ENCODE peak calls at places on chromosomes 12 and 14, in four cellular contexts. Q, L, J and Y are unnamed samples.

GRCh38 chr14:69043598-69044267 is 64.6 kb upstream of the ACTN1 start:
- DNase-seq in Q (no peak), L (peak; percentile 51), J (peak; percentile 71), Y (peak; percentile 72)

GRCh38 chr14:71918955-71919354 is 13.3 kb upstream of the RGS6 start:
- DNase-seq in Q (no peak), L (no peak), J (no peak), Y (no peak)

GRCh38 chr12:30964896-30965612 is 38.5 kb downstream of the TSPAN11 start:
- DNase-seq in Q (no peak), L (no peak), J (no peak), Y (no peak)

GRCh38 chr12:82522285-82522684 is 164.0 kb downstream of the METTL25 start:
- DNase-seq in Q (no peak), L (no peak), J (no peak), Y (no peak)

GRCh38 chr12:26642361-26642760 is 190.6 kb downstream of the ITPR2 start:
- DNase-seq in Q (no peak), L (no peak), J (peak; percentile 56), Y (no peak)

GRCh38 chr12:86600664-86601231 is 344.6 kb upstream of the MGAT4C start:
- DNase-seq in Q (no peak), L (no peak), J (no peak), Y (no peak)

GRCh38 chr12:32005496-32006125 is 46.4 kb downstream of the RESF1 start:
- DNase-seq in Q (no peak), L (no peak), J (no peak), Y (no peak)

GRCh38 chr14:100096656-100097055 is 31.4 kb downstream of the EVL start:
- DNase-seq in Q (no peak), L (no peak), J (peak; percentile 83), Y (no peak)

GRCh38 chr14:50417853-50418252 is 21.2 kb upstream of the CDKL1 start:
- DNase-seq in Q (no peak), L (no peak), J (peak; percentile 14), Y (peak; percentile 34)

GRCh38 chr12:104651812-104652211 is 195.1 kb downstream of the CHST11 start:
- DNase-seq in Q (no peak), L (no peak), J (no peak), Y (no peak)

GRCh38 chr12:7155471-7156034 is 25.4 kb downstream of the CLSTN3 start:
- DNase-seq in Q (no peak), L (no peak), J (no peak), Y (peak; percentile 51)

GRCh38 chr12:86389949-86390348 is 133.8 kb upstream of the MGAT4C start:
- DNase-seq in Q (no peak), L (no peak), J (peak; percentile 84), Y (no peak)

GRCh38 chr12:128791395-128792322 is 32.1 kb downstream of the SLC15A4 start:
- DNase-seq in Q (no peak), L (no peak), J (no peak), Y (no peak)

GRCh38 chr14:57699947-57700346 is 165.9 kb downstream of the SLC35F4 start:
- DNase-seq in Q (no peak), L (no peak), J (no peak), Y (no peak)